ENCODE peak calls at places on chromosomes 13 and 19, in eight cellular contexts. One of them, this sample, is unnamed.

GRCh38 chr19:45629704-45630103 is 9.5 kb downstream of the EML2 start:
- DNase-seq in epithelial cell of esophagus: no peak
- DNase-seq in upper lobe of right lung: no peak
- DNase-seq in left lung: no peak
- DNase-seq in heart left ventricle: no peak
- DNase-seq in mucosa of descending colon: no peak
- DNase-seq in GM10248: no peak
- DNase-seq in heart right ventricle: no peak
- DNase-seq in this sample: no peak

GRCh38 chr19:39403331-39404312 is 3.0 kb upstream of the ZFP36 start:
- DNase-seq in epithelial cell of esophagus: peak
- DNase-seq in upper lobe of right lung: peak
- DNase-seq in left lung: peak
- DNase-seq in heart left ventricle: peak
- DNase-seq in mucosa of descending colon: peak
- DNase-seq in GM10248: peak
- DNase-seq in heart right ventricle: peak
- DNase-seq in this sample: peak

GRCh38 chr19:47483200-47483599 is 819 bp downstream of the KPTN start:
- DNase-seq in epithelial cell of esophagus: no peak
- DNase-seq in upper lobe of right lung: no peak
- DNase-seq in left lung: peak
- DNase-seq in heart left ventricle: no peak
- DNase-seq in mucosa of descending colon: no peak
- DNase-seq in GM10248: no peak
- DNase-seq in heart right ventricle: no peak
- DNase-seq in this sample: no peak

GRCh38 chr19:48681127-48681470 is 8.3 kb upstream of the NTN5 start:
- DNase-seq in epithelial cell of esophagus: no peak
- DNase-seq in upper lobe of right lung: no peak
- DNase-seq in left lung: no peak
- DNase-seq in heart left ventricle: no peak
- DNase-seq in mucosa of descending colon: no peak
- DNase-seq in GM10248: peak
- DNase-seq in heart right ventricle: no peak
- DNase-seq in this sample: no peak

GRCh38 chr19:55117063-55117635 is 288 bp downstream of the PPP1R12C start:
- DNase-seq in epithelial cell of esophagus: no peak
- DNase-seq in upper lobe of right lung: no peak
- DNase-seq in left lung: no peak
- DNase-seq in heart left ventricle: peak
- DNase-seq in mucosa of descending colon: no peak
- DNase-seq in GM10248: no peak
- DNase-seq in heart right ventricle: peak
- DNase-seq in this sample: peak

GRCh38 chr19:16070366-16070990 is 5.8 kb upstream of the TPM4 start:
- DNase-seq in epithelial cell of esophagus: peak
- DNase-seq in upper lobe of right lung: peak
- DNase-seq in left lung: peak
- DNase-seq in heart left ventricle: peak
- DNase-seq in mucosa of descending colon: peak
- DNase-seq in GM10248: peak
- DNase-seq in heart right ventricle: peak
- DNase-seq in this sample: peak

GRCh38 chr13:39100996-39101751 is 62.9 kb downstream of the NHLRC3 start:
- DNase-seq in epithelial cell of esophagus: no peak
- DNase-seq in upper lobe of right lung: no peak
- DNase-seq in left lung: no peak
- DNase-seq in heart left ventricle: no peak
- DNase-seq in mucosa of descending colon: no peak
- DNase-seq in GM10248: no peak
- DNase-seq in heart right ventricle: no peak
- DNase-seq in this sample: no peak

GRCh38 chr19:19637523-19638251 is 5.8 kb downstream of the GMIP start:
- DNase-seq in epithelial cell of esophagus: no peak
- DNase-seq in upper lobe of right lung: no peak
- DNase-seq in left lung: peak
- DNase-seq in heart left ventricle: no peak
- DNase-seq in mucosa of descending colon: peak
- DNase-seq in GM10248: no peak
- DNase-seq in heart right ventricle: no peak
- DNase-seq in this sample: no peak

GRCh38 chr13:66212511-66212910 is 1017.6 kb downstream of the PCDH9 start:
- DNase-seq in epithelial cell of esophagus: no peak
- DNase-seq in upper lobe of right lung: no peak
- DNase-seq in left lung: no peak
- DNase-seq in heart left ventricle: no peak
- DNase-seq in mucosa of descending colon: no peak
- DNase-seq in GM10248: no peak
- DNase-seq in heart right ventricle: no peak
- DNase-seq in this sample: no peak

GRCh38 chr13:45194081-45194939 is 6.5 kb downstream of the KCTD4 start:
- DNase-seq in epithelial cell of esophagus: peak
- DNase-seq in upper lobe of right lung: no peak
- DNase-seq in left lung: no peak
- DNase-seq in heart left ventricle: peak
- DNase-seq in mucosa of descending colon: peak
- DNase-seq in GM10248: no peak
- DNase-seq in heart right ventricle: peak
- DNase-seq in this sample: no peak

GRCh38 chr19:18436651-18437478 is 1.1 kb downstream of the ISYNA1 start:
- DNase-seq in epithelial cell of esophagus: peak
- DNase-seq in upper lobe of right lung: peak
- DNase-seq in left lung: no peak
- DNase-seq in heart left ventricle: peak
- DNase-seq in mucosa of descending colon: peak
- DNase-seq in GM10248: peak
- DNase-seq in heart right ventricle: peak
- DNase-seq in this sample: peak

GRCh38 chr19:519449-519865 is 12.1 kb upstream of the CDC34 start:
- DNase-seq in epithelial cell of esophagus: no peak
- DNase-seq in upper lobe of right lung: no peak
- DNase-seq in left lung: peak
- DNase-seq in heart left ventricle: peak
- DNase-seq in mucosa of descending colon: no peak
- DNase-seq in GM10248: no peak
- DNase-seq in heart right ventricle: no peak
- DNase-seq in this sample: no peak

GRCh38 chr13:28173793-28174192 is 35.4 kb downstream of the PAN3 start:
- DNase-seq in epithelial cell of esophagus: peak
- DNase-seq in upper lobe of right lung: no peak
- DNase-seq in left lung: no peak
- DNase-seq in heart left ventricle: no peak
- DNase-seq in mucosa of descending colon: no peak
- DNase-seq in GM10248: no peak
- DNase-seq in heart right ventricle: no peak
- DNase-seq in this sample: peak

GRCh38 chr13:51782026-51782710 is 21.8 kb downstream of the DHRS12 start:
- DNase-seq in epithelial cell of esophagus: no peak
- DNase-seq in upper lobe of right lung: no peak
- DNase-seq in left lung: no peak
- DNase-seq in heart left ventricle: no peak
- DNase-seq in mucosa of descending colon: no peak
- DNase-seq in GM10248: no peak
- DNase-seq in heart right ventricle: no peak
- DNase-seq in this sample: no peak

GRCh38 chr19:48552406-48553322 is 692 bp downstream of the SULT2B1 start:
- DNase-seq in epithelial cell of esophagus: no peak
- DNase-seq in upper lobe of right lung: no peak
- DNase-seq in left lung: no peak
- DNase-seq in heart left ventricle: no peak
- DNase-seq in mucosa of descending colon: peak
- DNase-seq in GM10248: no peak
- DNase-seq in heart right ventricle: no peak
- DNase-seq in this sample: no peak

GRCh38 chr13:111177803-111178389 is 62.8 kb downstream of the ARHGEF7 start:
- DNase-seq in epithelial cell of esophagus: peak
- DNase-seq in upper lobe of right lung: no peak
- DNase-seq in left lung: no peak
- DNase-seq in heart left ventricle: no peak
- DNase-seq in mucosa of descending colon: no peak
- DNase-seq in GM10248: no peak
- DNase-seq in heart right ventricle: no peak
- DNase-seq in this sample: no peak

GRCh38 chr19:18049390-18049789 is 37.3 kb downstream of the IL12RB1 start:
- DNase-seq in epithelial cell of esophagus: no peak
- DNase-seq in upper lobe of right lung: peak
- DNase-seq in left lung: peak
- DNase-seq in heart left ventricle: peak
- DNase-seq in mucosa of descending colon: peak
- DNase-seq in GM10248: no peak
- DNase-seq in heart right ventricle: peak
- DNase-seq in this sample: no peak

GRCh38 chr13:114081761-114082681 is 50.4 kb downstream of the RASA3 start:
- DNase-seq in epithelial cell of esophagus: no peak
- DNase-seq in upper lobe of right lung: peak
- DNase-seq in left lung: no peak
- DNase-seq in heart left ventricle: no peak
- DNase-seq in mucosa of descending colon: no peak
- DNase-seq in GM10248: no peak
- DNase-seq in heart right ventricle: no peak
- DNase-seq in this sample: no peak

GRCh38 chr19:29583196-29584006 is 22.7 kb upstream of the POP4 start:
- DNase-seq in epithelial cell of esophagus: peak
- DNase-seq in upper lobe of right lung: no peak
- DNase-seq in left lung: no peak
- DNase-seq in heart left ventricle: no peak
- DNase-seq in mucosa of descending colon: no peak
- DNase-seq in GM10248: no peak
- DNase-seq in heart right ventricle: no peak
- DNase-seq in this sample: no peak

GRCh38 chr13:49810825-49811526 is 18.5 kb upstream of the KPNA3 start:
- DNase-seq in epithelial cell of esophagus: peak
- DNase-seq in upper lobe of right lung: no peak
- DNase-seq in left lung: no peak
- DNase-seq in heart left ventricle: no peak
- DNase-seq in mucosa of descending colon: no peak
- DNase-seq in GM10248: peak
- DNase-seq in heart right ventricle: no peak
- DNase-seq in this sample: no peak

GRCh38 chr19:18153555-18154134 is 682 bp downstream of the PIK3R2 start:
- DNase-seq in epithelial cell of esophagus: no peak
- DNase-seq in upper lobe of right lung: no peak
- DNase-seq in left lung: peak
- DNase-seq in heart left ventricle: peak
- DNase-seq in mucosa of descending colon: peak
- DNase-seq in GM10248: no peak
- DNase-seq in heart right ventricle: no peak
- DNase-seq in this sample: no peak

GRCh38 chr13:100443998-100444328 is 144.6 kb downstream of the GGACT start:
- DNase-seq in epithelial cell of esophagus: no peak
- DNase-seq in upper lobe of right lung: no peak
- DNase-seq in left lung: no peak
- DNase-seq in heart left ventricle: no peak
- DNase-seq in mucosa of descending colon: no peak
- DNase-seq in GM10248: no peak
- DNase-seq in heart right ventricle: no peak
- DNase-seq in this sample: no peak

GRCh38 chr13:29676941-29677452 is 81.5 kb upstream of the SLC7A1 start:
- DNase-seq in epithelial cell of esophagus: peak
- DNase-seq in upper lobe of right lung: no peak
- DNase-seq in left lung: no peak
- DNase-seq in heart left ventricle: no peak
- DNase-seq in mucosa of descending colon: peak
- DNase-seq in GM10248: no peak
- DNase-seq in heart right ventricle: no peak
- DNase-seq in this sample: peak

GRCh38 chr13:111371720-111372119 is 51.3 kb downstream of the TEX29 start:
- DNase-seq in epithelial cell of esophagus: no peak
- DNase-seq in upper lobe of right lung: no peak
- DNase-seq in left lung: no peak
- DNase-seq in heart left ventricle: no peak
- DNase-seq in mucosa of descending colon: no peak
- DNase-seq in GM10248: no peak
- DNase-seq in heart right ventricle: no peak
- DNase-seq in this sample: no peak

GRCh38 chr13:106096661-106097092 is 438.8 kb downstream of the EFNB2 start:
- DNase-seq in epithelial cell of esophagus: peak
- DNase-seq in upper lobe of right lung: no peak
- DNase-seq in left lung: no peak
- DNase-seq in heart left ventricle: no peak
- DNase-seq in mucosa of descending colon: peak
- DNase-seq in GM10248: no peak
- DNase-seq in heart right ventricle: no peak
- DNase-seq in this sample: no peak

GRCh38 chr19:40584007-40584406 is 7.3 kb downstream of the SHKBP1 start:
- DNase-seq in epithelial cell of esophagus: peak
- DNase-seq in upper lobe of right lung: no peak
- DNase-seq in left lung: no peak
- DNase-seq in heart left ventricle: no peak
- DNase-seq in mucosa of descending colon: no peak
- DNase-seq in GM10248: no peak
- DNase-seq in heart right ventricle: no peak
- DNase-seq in this sample: no peak
- TF ChIP-seq CTCF in epithelial cell of esophagus: peak
- TF ChIP-seq CTCF in upper lobe of right lung: no peak
- TF ChIP-seq CTCF in left lung: no peak
- TF ChIP-seq CTCF in heart left ventricle: no peak
- TF ChIP-seq CTCF in mucosa of descending colon: no peak
- TF ChIP-seq CTCF in GM10248: peak
- TF ChIP-seq CTCF in heart right ventricle: no peak
- TF ChIP-seq CTCF in this sample: no peak

GRCh38 chr13:94968040-94968756 is 255.9 kb upstream of the SOX21 start:
- DNase-seq in epithelial cell of esophagus: peak
- DNase-seq in upper lobe of right lung: no peak
- DNase-seq in left lung: peak
- DNase-seq in heart left ventricle: no peak
- DNase-seq in mucosa of descending colon: no peak
- DNase-seq in GM10248: peak
- DNase-seq in heart right ventricle: peak
- DNase-seq in this sample: no peak
- TF ChIP-seq CTCF in epithelial cell of esophagus: no peak
- TF ChIP-seq CTCF in upper lobe of right lung: no peak
- TF ChIP-seq CTCF in left lung: no peak
- TF ChIP-seq CTCF in heart left ventricle: no peak
- TF ChIP-seq CTCF in mucosa of descending colon: no peak
- TF ChIP-seq CTCF in GM10248: no peak
- TF ChIP-seq CTCF in heart right ventricle: no peak
- TF ChIP-seq CTCF in this sample: no peak

GRCh38 chr13:98349731-98350305 is 172.7 kb upstream of the RNF113B start:
- DNase-seq in epithelial cell of esophagus: no peak
- DNase-seq in upper lobe of right lung: no peak
- DNase-seq in left lung: no peak
- DNase-seq in heart left ventricle: peak
- DNase-seq in mucosa of descending colon: no peak
- DNase-seq in GM10248: peak
- DNase-seq in heart right ventricle: peak
- DNase-seq in this sample: no peak
- TF ChIP-seq CTCF in epithelial cell of esophagus: no peak
- TF ChIP-seq CTCF in upper lobe of right lung: peak
- TF ChIP-seq CTCF in left lung: no peak
- TF ChIP-seq CTCF in heart left ventricle: peak
- TF ChIP-seq CTCF in mucosa of descending colon: no peak
- TF ChIP-seq CTCF in GM10248: peak
- TF ChIP-seq CTCF in heart right ventricle: peak
- TF ChIP-seq CTCF in this sample: no peak

DNA sequence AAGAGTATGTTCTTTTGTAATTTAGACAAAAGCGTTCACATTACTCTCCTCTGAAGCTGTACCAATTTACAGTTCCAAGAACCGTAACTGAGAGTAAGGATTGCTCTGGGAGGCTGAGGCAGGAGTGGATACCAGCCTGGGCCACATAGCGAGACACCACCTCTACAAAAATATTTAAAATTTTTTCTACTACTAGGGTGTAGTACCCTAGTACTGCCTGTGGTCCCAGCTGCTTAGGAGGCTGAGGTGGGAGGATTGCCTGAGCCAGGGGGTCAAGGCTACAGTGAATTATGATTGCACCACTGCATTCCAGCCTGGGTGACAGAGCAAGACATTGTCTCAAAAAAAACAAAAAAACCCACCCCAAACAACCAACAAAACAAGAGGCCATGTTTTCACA is 12.1 kb upstream of the CYP2A6 start:
- DNase-seq in epithelial cell of esophagus: no peak
- DNase-seq in upper lobe of right lung: no peak
- DNase-seq in left lung: no peak
- DNase-seq in heart left ventricle: no peak
- DNase-seq in mucosa of descending colon: no peak
- DNase-seq in GM10248: no peak
- DNase-seq in heart right ventricle: no peak
- DNase-seq in this sample: peak
- TF ChIP-seq CTCF in epithelial cell of esophagus: no peak
- TF ChIP-seq CTCF in upper lobe of right lung: no peak
- TF ChIP-seq CTCF in left lung: no peak
- TF ChIP-seq CTCF in heart left ventricle: no peak
- TF ChIP-seq CTCF in mucosa of descending colon: no peak
- TF ChIP-seq CTCF in GM10248: no peak
- TF ChIP-seq CTCF in heart right ventricle: no peak
- TF ChIP-seq CTCF in this sample: peak